ENCODE peak calls at places on chromosomes 4 and X, in four cellular contexts. S is uterus, T is H9, Z is tibial nerve. V is an unnamed sample.

GRCh38 chrX:112705726-112706125 is 26.0 kb upstream of the LHFPL1 start:
- DNase-seq in S (no peak), Z (no peak), T (no peak), V (no peak)

GRCh38 chr4:84985952-84986351 is 19.5 kb upstream of the WDFY3 start:
- DNase-seq in Z (no peak), S (no peak), T (no peak), V (no peak)

GRCh38 chrX:88604433-88605221 is 142.4 kb upstream of the CPXCR1 start:
- DNase-seq in Z (no peak), S (no peak), T (no peak), V (no peak)

GRCh38 chr4:149845643-149846208 is 30.1 kb upstream of the IQCM start:
- DNase-seq in S (no peak), T (no peak), Z (no peak), V (no peak)

GRCh38 chr4:3421470-3421869 is 20.3 kb upstream of the HGFAC start:
- DNase-seq in T (no peak), Z (no peak), S (no peak), V (no peak)

GRCh38 chr4:40300371-40301162 is 34.6 kb upstream of the CHRNA9 start:
- DNase-seq in S (no peak), Z (no peak), T (no peak), V (no peak)

GRCh38 chr4:125433453-125433852 is 118.7 kb downstream of the FAT4 start:
- DNase-seq in T (no peak), S (no peak), Z (no peak), V (no peak)

GRCh38 chr4:80071643-80072606 is 1.1 kb downstream of the ANTXR2 start:
- DNase-seq in Z (peak; percentile 39), S (peak; percentile 56), T (peak; percentile 73), V (no peak)

GRCh38 chr4:25019501-25019900 is 11.2 kb downstream of the LGI2 start:
- DNase-seq in T (no peak), Z (no peak), S (no peak), V (no peak)

GRCh38 chr4:37762294-37763163 is 64.0 kb upstream of the PGM2 start:
- DNase-seq in S (no peak), T (peak; percentile 36), Z (no peak), V (no peak)

GRCh38 chrX:17669458-17669857 is 67.8 kb upstream of the SCML1 start:
- DNase-seq in S (no peak), T (no peak), Z (no peak), V (no peak)

GRCh38 chrX:101397779-101398178 is 7.0 kb downstream of the RPL36A start:
- DNase-seq in T (peak; percentile 28), Z (no peak), S (no peak), V (no peak)

GRCh38 chrX:63282828-63283227 is 68.3 kb downstream of the SPIN4 start:
- DNase-seq in Z (no peak), S (no peak), T (no peak), V (no peak)

GRCh38 chr4:74042681-74043080 is 4.2 kb upstream of the CXCL3 start:
- DNase-seq in Z (no peak), S (no peak), T (peak; percentile 39), V (no peak)

GRCh38 chr4:11440481-11441181 is 11.9 kb upstream of the HS3ST1 start:
- DNase-seq in Z (no peak), T (no peak), S (no peak), V (no peak)

GRCh38 chrX:11412715-11413623 is 119.8 kb downstream of the AMELX start:
- DNase-seq in Z (no peak), S (no peak), T (no peak), V (no peak)

DNA sequence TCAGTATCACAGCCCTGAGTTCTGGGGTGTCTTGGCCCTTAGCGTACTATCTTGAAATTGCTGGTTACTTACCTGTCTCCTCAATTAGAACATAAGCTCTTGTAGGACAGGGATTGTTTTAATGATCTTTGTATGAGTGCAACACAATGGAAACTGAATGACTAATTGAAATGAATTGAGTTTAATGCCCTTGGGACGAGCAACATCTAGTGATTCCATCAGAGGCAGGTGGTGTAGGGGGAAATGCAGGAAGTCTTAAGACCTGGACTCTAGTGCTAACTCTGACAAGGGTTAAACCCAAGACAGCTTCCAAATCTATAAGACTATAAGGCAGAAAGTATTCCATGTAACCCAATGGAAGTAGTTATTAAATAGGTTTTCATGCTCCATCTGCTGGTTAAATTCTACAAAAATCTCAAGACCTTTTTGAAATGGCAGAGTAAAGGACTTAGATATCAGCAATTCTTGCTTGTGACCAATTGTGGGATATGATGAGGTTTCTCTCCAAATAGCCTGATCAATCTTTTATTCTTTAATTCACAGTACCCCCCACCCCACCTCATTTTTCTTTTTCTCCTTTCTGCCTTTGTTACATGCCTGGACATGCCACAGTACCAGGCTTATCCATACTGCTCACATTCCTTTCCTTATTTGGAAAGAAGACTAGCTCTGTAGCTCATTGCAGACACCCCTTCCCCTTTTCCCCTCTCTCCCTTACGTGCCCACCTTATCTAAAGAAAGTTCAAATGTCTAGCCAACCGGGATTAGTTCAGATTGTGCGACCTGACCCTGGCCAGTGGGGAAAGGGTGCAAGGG is 340.8 kb downstream of the PAPSS1 start:
- DNase-seq in T (no peak), S (no peak), Z (no peak), V (no peak)
- TF ChIP-seq CTCF in T (peak; percentile 13), S (no peak), Z (no peak), V (no peak)

GRCh38 chr4:7185487-7186030 is 6.8 kb upstream of the SORCS2 start:
- DNase-seq in S (peak; percentile 9), Z (no peak), T (no peak), V (no peak)

GRCh38 chr4:7187691-7188090 is 4.6 kb upstream of the SORCS2 start:
- DNase-seq in Z (no peak), S (peak; percentile 8), T (no peak), V (no peak)

GRCh38 chr4:7186081-7186480 is 6.3 kb upstream of the SORCS2 start:
- DNase-seq in Z (no peak), S (peak; percentile 30), T (peak; percentile 55), V (no peak)

GRCh38 chr4:7186516-7187296 is 5.6 kb upstream of the SORCS2 start:
- DNase-seq in T (peak; percentile 16), S (peak; percentile 9), Z (no peak), V (no peak)

DNA sequence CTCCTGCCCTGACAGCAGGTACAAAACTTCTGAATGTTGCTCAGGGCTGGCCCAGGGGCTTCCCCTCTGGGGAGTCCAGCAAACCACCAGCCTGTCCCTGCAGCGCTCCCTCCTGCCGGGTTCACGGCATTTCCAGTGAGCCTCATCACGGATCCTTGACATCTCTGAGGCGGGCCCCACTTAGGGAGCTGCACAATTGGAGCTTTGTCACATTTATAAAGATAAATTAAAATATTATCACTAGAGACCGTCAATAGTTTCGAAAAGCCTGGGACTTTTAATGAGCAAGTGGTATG is 5.1 kb upstream of the SORCS2 start:
- DNase-seq in Z (no peak), T (peak; percentile 11), S (peak; percentile 8), V (no peak)
- TF ChIP-seq CTCF in Z (no peak), T (no peak), S (no peak), V (no peak)

GRCh38 chr4:152398060-152398459 is 137.8 kb downstream of the FBXW7 start:
- DNase-seq in S (no peak), T (no peak), Z (no peak), V (no peak)
- TF ChIP-seq CTCF in S (no peak), T (peak; percentile 70), Z (peak; percentile 25), V (no peak)

GRCh38 chrX:141443922-141444321 is 140.6 kb downstream of the SPANXA1 start:
- DNase-seq in T (no peak), Z (no peak), S (no peak), V (no peak)
- TF ChIP-seq CTCF in T (no peak), Z (no peak), S (no peak), V (no peak)

GRCh38 chr4:83360018-83360417 is 25.4 kb upstream of the HPSE start:
- DNase-seq in T (no peak), S (no peak), Z (no peak), V (no peak)

GRCh38 chr4:83361416-83362196 is 27.0 kb upstream of the HPSE start:
- DNase-seq in S (no peak), Z (no peak), T (peak; percentile 65), V (no peak)

GRCh38 chr4:83358410-83358809 is 23.8 kb upstream of the HPSE start:
- DNase-seq in T (no peak), S (no peak), Z (no peak), V (no peak)

GRCh38 chr4:83364312-83364711 is 29.7 kb upstream of the HPSE start:
- DNase-seq in S (no peak), Z (no peak), T (no peak), V (no peak)

GRCh38 chr4:83362492-83363329 is 28.1 kb upstream of the HPSE start:
- DNase-seq in Z (no peak), T (no peak), S (no peak), V (no peak)
- TF ChIP-seq CTCF in Z (no peak), T (peak; percentile 44), S (no peak), V (no peak)

GRCh38 chr4:135492439-135492838 is 1290.8 kb upstream of the PABPC4L start:
- DNase-seq in S (no peak), T (no peak), Z (no peak), V (no peak)
- TF ChIP-seq CTCF in S (no peak), T (no peak), Z (no peak), V (no peak)

V was measured in gastrocnemius medialis.